ENCODE peak calls at places on chromosomes 5 and 9, in four cellular contexts. A is psoas muscle, F is foreskin fibroblast, N is endodermal cell. E is an unnamed sample.

GRCh38 chr9:112043423-112043822 is 131.7 kb downstream of the SUSD1 start:
- DNase-seq in A (no peak), F (no peak), N (no peak), E (no peak)

GRCh38 chr9:120985759-120986353 is 59.3 kb upstream of the TRAF1 start:
- DNase-seq in A (no peak), F (peak), N (no peak), E (no peak)

GRCh38 chr5:111016801-111017200 is 54.7 kb upstream of the TSLP start:
- DNase-seq in A (no peak), F (no peak), N (no peak), E (no peak)

GRCh38 chr9:81380960-81381359 is 308.4 kb downstream of the TLE1 start:
- DNase-seq in A (no peak), F (no peak), N (no peak), E (no peak)

GRCh38 chr5:141785667-141786066 is 92.5 kb downstream of the PCDH1 start:
- DNase-seq in A (no peak), F (no peak), N (no peak), E (no peak)

GRCh38 chr5:54295658-54296276 is 14.6 kb downstream of the ARL15 start:
- DNase-seq in A (no peak), F (no peak), N (no peak), E (no peak)

GRCh38 chr5:168372351-168372946 is 81.0 kb downstream of the WWC1 start:
- DNase-seq in A (no peak), F (no peak), N (no peak), E (no peak)

GRCh38 chr5:170287532-170287931 is 10.0 kb downstream of the LCP2 start:
- DNase-seq in A (peak), F (peak), N (no peak), E (peak)

GRCh38 chr9:135332979-135333748 is 146.4 kb upstream of the PPP1R26 start:
- DNase-seq in A (no peak), F (no peak), N (no peak), E (peak)

GRCh38 chr5:112551437-112552018 is 132.5 kb upstream of the EPB41L4A start:
- DNase-seq in A (no peak), F (peak), N (peak), E (peak)

GRCh38 chr5:41637424-41637823 is 127.0 kb upstream of the PLCXD3 start:
- DNase-seq in A (no peak), F (no peak), N (peak), E (no peak)

GRCh38 chr5:56191646-56192045 is 41.5 kb downstream of the ANKRD55 start:
- DNase-seq in A (no peak), F (no peak), N (no peak), E (no peak)

GRCh38 chr5:141811287-141812155 is 66.7 kb downstream of the PCDH1 start:
- DNase-seq in A (no peak), F (no peak), N (peak), E (no peak)

GRCh38 chr9:134405527-134405926 is 79.3 kb downstream of the RXRA start:
- DNase-seq in A (no peak), F (no peak), N (no peak), E (no peak)

GRCh38 chr5:143985832-143986485 is 174.0 kb downstream of the HMHB1 start:
- DNase-seq in A (no peak), F (peak), N (no peak), E (no peak)

GRCh38 chr9:99063522-99063921 is 41.4 kb upstream of the TGFBR1 start:
- DNase-seq in A (no peak), F (no peak), N (no peak), E (no peak)

GRCh38 chr5:99032234-99033013 is 103.6 kb upstream of the CHD1 start:
- DNase-seq in A (peak), F (peak), N (peak), E (no peak)

GRCh38 chr5:92268343-92268742 is 885.2 kb upstream of the ARRDC3 start:
- DNase-seq in A (no peak), F (no peak), N (peak), E (no peak)

GRCh38 chr9:89892920-89893319 is 288.1 kb downstream of the GADD45G start:
- DNase-seq in A (no peak), F (no peak), N (peak), E (no peak)

GRCh38 chr5:176597417-176598389 is 12.3 kb downstream of the GPRIN1 start:
- DNase-seq in A (no peak), F (no peak), N (peak), E (no peak)

GRCh38 chr5:159945359-159945758 is 29.1 kb downstream of the ADRA1B start:
- DNase-seq in A (no peak), F (no peak), N (no peak), E (no peak)

GRCh38 chr5:674630-675011 is 18.5 kb downstream of the TPPP start:
- DNase-seq in A (no peak), F (no peak), N (peak), E (no peak)

GRCh38 chr9:36037580-36038169 is 962 bp downstream of the RECK start:
- DNase-seq in A (no peak), F (no peak), N (no peak), E (no peak)

GRCh38 chr5:52809884-52810283 is 22.2 kb downstream of the ITGA1 start:
- DNase-seq in A (no peak), F (no peak), N (no peak), E (no peak)

GRCh38 chr5:32714836-32715235 is 3.7 kb downstream of the NPR3 start:
- DNase-seq in A (no peak), F (no peak), N (no peak), E (no peak)

GRCh38 chr5:88660947-88661869 is 221.8 kb downstream of the MEF2C start:
- DNase-seq in A (peak), F (peak), N (peak), E (no peak)

DNA sequence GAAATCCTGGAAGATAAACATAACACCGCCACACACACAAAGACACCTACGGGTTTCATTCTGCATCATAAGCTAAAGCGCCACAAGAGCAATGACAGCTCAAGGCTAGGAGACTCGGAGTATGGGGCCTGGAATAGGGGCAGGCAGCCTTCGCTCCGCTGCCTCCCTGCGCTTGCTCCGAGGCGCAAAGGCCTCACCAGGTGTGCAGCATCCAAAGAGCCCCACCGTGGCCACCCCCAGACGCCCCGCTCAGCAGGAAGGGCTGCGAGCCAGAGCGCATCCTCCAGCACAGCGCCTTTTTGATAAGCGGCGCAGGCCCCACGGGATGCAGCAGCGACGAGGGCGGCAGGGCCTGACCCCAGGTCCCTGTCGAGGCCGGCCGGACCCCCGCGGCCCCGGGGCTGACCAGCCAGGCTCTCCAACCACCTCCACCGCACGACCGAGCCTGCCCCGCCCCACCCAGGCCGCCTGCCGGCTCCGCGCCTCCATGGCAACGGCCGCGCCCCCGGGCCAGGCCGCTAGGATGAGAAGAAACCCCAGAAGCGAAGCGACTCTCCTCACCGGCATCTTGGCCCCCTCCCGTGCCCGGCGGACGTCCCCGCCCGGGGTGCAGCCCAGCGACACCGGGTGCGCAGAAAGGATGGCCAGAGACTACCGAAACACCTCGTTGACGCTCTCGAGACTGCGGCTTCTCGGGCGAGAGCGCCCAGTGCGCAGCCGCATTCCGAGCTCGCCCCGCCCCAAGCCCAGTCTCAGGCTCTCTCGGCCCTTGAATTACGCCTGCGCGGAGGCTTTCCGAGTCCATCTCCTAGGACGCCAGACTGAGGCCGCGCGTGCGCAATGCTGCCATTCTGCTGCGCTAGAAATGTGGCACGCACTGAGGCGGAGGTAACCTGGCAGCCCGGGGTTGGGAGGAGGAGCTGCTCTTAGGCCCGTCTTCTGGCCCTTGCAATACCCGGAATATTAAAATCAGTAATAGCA is at the start of gene KIF3A:
- DNase-seq in A (peak), F (peak), N (peak), E (peak)
- TF ChIP-seq CTCF in A (peak), F (no peak), N (peak), E (no peak)

GRCh38 chr5:50711280-50711679 is 44.8 kb downstream of the PARP8 start:
- DNase-seq in A (no peak), F (no peak), N (no peak), E (no peak)
- H3K4me3 ChIP-seq in A (no peak), F (no peak), N (no peak), E (no peak)

GRCh38 chr5:134511796-134512660 is 13.4 kb upstream of the JADE2 start:
- DNase-seq in A (peak), F (peak), N (peak), E (peak)
- TF ChIP-seq CTCF in A (peak), F (peak), N (peak), E (no peak)

GRCh38 chr9:6405371-6405770 is 7.6 kb upstream of the UHRF2 start:
- DNase-seq in A (no peak), F (no peak), N (no peak), E (no peak)
- H3K4me3 ChIP-seq in A (no peak), F (no peak), N (no peak), E (no peak)

GRCh38 chr9:85114799-85115198 is 445.3 kb downstream of the NTRK2 start:
- DNase-seq in A (no peak), F (no peak), N (no peak), E (no peak)
- TF ChIP-seq CTCF in A (no peak), F (no peak), N (no peak), E (no peak)

GRCh38 chr5:40223884-40224402 is 455.8 kb upstream of the PTGER4 start:
- DNase-seq in A (no peak), F (peak), N (no peak), E (no peak)

GRCh38 chr5:40227927-40228326 is 451.8 kb upstream of the PTGER4 start:
- DNase-seq in A (no peak), F (no peak), N (no peak), E (no peak)

GRCh38 chr5:40224421-40224820 is 455.3 kb upstream of the PTGER4 start:
- DNase-seq in A (no peak), F (peak), N (no peak), E (no peak)

GRCh38 chr5:40226906-40227305 is 452.8 kb upstream of the PTGER4 start:
- DNase-seq in A (no peak), F (no peak), N (no peak), E (no peak)

GRCh38 chr5:40227366-40227765 is 452.3 kb upstream of the PTGER4 start:
- DNase-seq in A (no peak), F (no peak), N (no peak), E (no peak)
- H3K4me3 ChIP-seq in A (no peak), F (no peak), N (no peak), E (no peak)

DNA sequence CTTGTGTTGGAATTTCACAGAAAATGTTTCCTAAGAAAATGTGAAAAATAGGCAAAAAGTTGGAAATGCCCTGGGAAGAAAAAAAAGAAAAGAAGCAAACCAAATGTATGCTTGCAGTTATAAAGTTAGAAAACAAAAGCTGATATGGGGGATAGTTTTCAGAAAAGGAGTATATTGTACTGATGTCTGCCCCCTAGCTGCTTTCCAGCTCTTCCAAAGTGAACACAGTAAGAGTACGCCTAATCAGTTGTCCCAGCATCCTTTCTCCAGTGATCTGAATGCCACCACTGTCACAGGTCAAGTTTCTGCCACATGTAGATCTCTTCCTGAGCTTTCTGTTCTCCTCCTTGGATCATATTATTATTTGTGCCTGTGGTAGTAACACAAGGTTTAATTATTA is 5.8 kb downstream of the TYRP1 start:
- DNase-seq in A (no peak), F (no peak), N (no peak), E (no peak)
- TF ChIP-seq CTCF in A (no peak), F (no peak), N (peak), E (no peak)

GRCh38 chr5:147381555-147381954 is 128.3 kb downstream of the DPYSL3 start:
- DNase-seq in A (no peak), F (no peak), N (no peak), E (no peak)

GRCh38 chr5:147377685-147378084 is 132.2 kb downstream of the DPYSL3 start:
- DNase-seq in A (no peak), F (no peak), N (no peak), E (no peak)

GRCh38 chr5:147387109-147387508 is 122.8 kb downstream of the DPYSL3 start:
- DNase-seq in A (no peak), F (no peak), N (no peak), E (no peak)

GRCh38 chr5:147384346-147385193 is 125.3 kb downstream of the DPYSL3 start:
- DNase-seq in A (no peak), F (no peak), N (peak), E (no peak)

DNA sequence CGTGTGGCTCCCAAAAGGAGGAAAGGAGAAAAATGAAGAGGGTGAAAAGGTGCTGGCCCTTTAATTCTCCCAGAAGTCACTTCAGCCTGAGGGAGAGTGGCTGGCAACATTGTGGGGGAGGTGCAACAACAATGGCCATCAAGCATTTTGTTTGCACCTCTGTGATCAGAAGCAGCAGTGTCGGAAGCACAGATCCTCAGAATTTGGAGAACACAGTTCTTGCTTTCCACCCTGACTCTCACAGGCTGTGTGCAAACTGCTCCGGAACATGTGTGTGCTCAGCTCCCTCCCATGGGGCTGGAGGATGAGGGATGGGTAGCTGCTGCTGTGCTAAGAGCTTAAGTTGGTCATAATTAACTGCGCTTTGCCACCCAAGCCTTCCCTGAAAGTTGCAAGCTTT is 127.1 kb downstream of the DPYSL3 start:
- DNase-seq in A (no peak), F (no peak), N (no peak), E (no peak)
- H3K4me3 ChIP-seq in A (peak), F (peak), N (no peak), E (no peak)